ENCODE peak calls at places on chromosomes 5 and 9, in six cellular contexts. R is anterior cingulate cortex; Y is effector memory CD4-positive, alpha-beta T cell; M is GM10248; G is colonic mucosa; O is EL. K is an unnamed sample.
A peak's percentile ranks its signal among the peaks of the same experiment; 100 is the strongest.

GRCh38 chr9:14238518-14238917 is 75.4 kb downstream of the NFIB start:
- DNase-seq in O (peak; percentile 65), M (no peak), G (no peak), Y (no peak), R (no peak), K (no peak)

GRCh38 chr9:98331536-98332259 is 76.2 kb upstream of the TBC1D2 start:
- DNase-seq in G (no peak), O (no peak), Y (no peak), M (peak; percentile 1), R (no peak), K (no peak)

GRCh38 chr5:173919443-173919842 is 31.3 kb downstream of the CPEB4 start:
- DNase-seq in Y (no peak), G (peak; percentile 31), R (no peak), O (peak; percentile 11), M (no peak), K (no peak)

GRCh38 chr9:98552306-98552705 is 156.4 kb downstream of the GABBR2 start:
- DNase-seq in Y (no peak), O (no peak), G (peak; percentile 7), R (peak; percentile 36), M (no peak), K (no peak)

GRCh38 chr5:45765561-45765960 is 69.4 kb upstream of the HCN1 start:
- DNase-seq in M (no peak), O (no peak), R (no peak), Y (no peak), G (no peak), K (no peak)

GRCh38 chr5:151480859-151481258 is 33.5 kb downstream of the SLC36A1 start:
- DNase-seq in O (peak; percentile 56), G (no peak), Y (no peak), M (no peak), R (peak; percentile 14), K (no peak)

GRCh38 chr5:157025093-157025698 is 33.7 kb downstream of the HAVCR1 start:
- DNase-seq in G (no peak), M (no peak), Y (peak; percentile 1), O (no peak), R (no peak), K (no peak)

GRCh38 chr9:126531035-126531571 is 82.6 kb upstream of the LMX1B start:
- DNase-seq in M (no peak), R (no peak), Y (no peak), O (no peak), G (no peak), K (no peak)

GRCh38 chr5:150257424-150257823 is 32.1 kb downstream of the CAMK2A start:
- DNase-seq in O (no peak), R (no peak), M (no peak), G (no peak), Y (no peak), K (no peak)

GRCh38 chr9:23630488-23630887 is 195.6 kb downstream of the ELAVL2 start:
- DNase-seq in M (no peak), O (no peak), R (no peak), G (no peak), Y (no peak), K (no peak)

GRCh38 chr5:386432-387341 is 56.3 kb upstream of the EXOC3 start:
- DNase-seq in G (peak; percentile 9), Y (no peak), O (peak; percentile 33), M (no peak), R (no peak), K (no peak)

GRCh38 chr5:150497274-150497988 is 10.5 kb upstream of the NDST1 start:
- DNase-seq in M (no peak), R (no peak), O (peak; percentile 96), Y (no peak), G (no peak), K (peak; percentile 62)

GRCh38 chr5:41924872-41925554 is at the start of gene FBXO4:
- DNase-seq in R (peak; percentile 59), M (peak; percentile 82), G (peak; percentile 86), O (peak; percentile 86), Y (peak; percentile 79), K (peak; percentile 78)

GRCh38 chr9:81474125-81474524 is 215.2 kb downstream of the TLE1 start:
- DNase-seq in M (no peak), G (no peak), R (no peak), Y (no peak), O (no peak), K (no peak)